ENCODE peak calls at places on chromosomes 2 and 18, in ten cellular contexts. F is IMR-90; H is NCI-H82; S is psoas muscle; M is stimulated activated CD4-positive, alpha-beta T cell treated with anti-CD3 and anti-CD28 coated beads, Interleukin-1b, Interleukin-23, amount 100 ng/mL, for 48 hours; R is memory B cell; P is iris pigment epithelial cell; K is fibroblast of the conjunctiva; Y is adrenal gland; T is endothelial cell. A is an unnamed sample.

GRCh38 chr2:25115902-25116301 is 52.5 kb downstream of the POMC start:
- DNase-seq in F (peak), H (peak), S (no peak), M (no peak), R (no peak), P (peak), K (no peak), Y (no peak), T (no peak), A (no peak)

GRCh38 chr2:186841940-186842339 is 7.0 kb downstream of the ZSWIM2 start:
- DNase-seq in F (peak), H (no peak), S (no peak), M (no peak), R (no peak), P (peak), K (peak), Y (no peak), T (no peak), A (no peak)

GRCh38 chr2:231364961-231365810 is 30.3 kb upstream of the B3GNT7 start:
- DNase-seq in F (peak), H (peak), S (no peak), M (no peak), R (no peak), P (peak), K (peak), Y (no peak), T (peak), A (peak)

GRCh38 chr2:47223980-47224379 is 68.9 kb upstream of the STPG4 start:
- DNase-seq in F (peak), H (no peak), S (no peak), M (no peak), R (no peak), P (peak), K (no peak), Y (no peak), T (no peak), A (no peak)

GRCh38 chr2:172038604-172039003 is 38.9 kb downstream of the METAP1D start:
- DNase-seq in F (peak), H (no peak), S (no peak), M (no peak), R (no peak), P (no peak), K (no peak), Y (no peak), T (no peak), A (no peak)

GRCh38 chr2:240895656-240896388 is at the start of gene MAB21L4:
- DNase-seq in F (no peak), H (no peak), S (no peak), M (no peak), R (no peak), P (no peak), K (no peak), Y (no peak), T (no peak), A (no peak)

GRCh38 chr2:65475000-65475399 is 42.6 kb upstream of the SPRED2 start:
- DNase-seq in F (no peak), H (no peak), S (no peak), M (no peak), R (no peak), P (no peak), K (no peak), Y (no peak), T (no peak), A (no peak)

GRCh38 chr18:74550886-74551285 is 16.6 kb downstream of the CNDP1 start:
- DNase-seq in F (no peak), H (no peak), S (no peak), M (no peak), R (no peak), P (no peak), K (no peak), Y (no peak), T (no peak), A (no peak)

GRCh38 chr2:126736133-126736874 is 80.3 kb downstream of the GYPC start:
- DNase-seq in F (peak), H (no peak), S (no peak), M (no peak), R (no peak), P (peak), K (no peak), Y (no peak), T (no peak), A (no peak)

GRCh38 chr18:57433492-57434176 is 1.5 kb upstream of the ONECUT2 start:
- DNase-seq in F (no peak), H (peak), S (no peak), M (no peak), R (no peak), P (no peak), K (no peak), Y (no peak), T (no peak), A (no peak)

GRCh38 chr2:135839713-135840112 is 2.7 kb upstream of the LCT start:
- DNase-seq in F (peak), H (peak), S (no peak), M (no peak), R (no peak), P (peak), K (peak), Y (no peak), T (no peak), A (no peak)

GRCh38 chr18:9696112-9696511 is 12.0 kb upstream of the RAB31 start:
- DNase-seq in F (no peak), H (no peak), S (no peak), M (no peak), R (no peak), P (peak), K (no peak), Y (no peak), T (no peak), A (no peak)

GRCh38 chr2:51795248-51795888 is 763.4 kb upstream of the NRXN1 start:
- DNase-seq in F (no peak), H (peak), S (no peak), M (no peak), R (no peak), P (no peak), K (no peak), Y (no peak), T (peak), A (no peak)

GRCh38 chr18:74284501-74285004 is 7.2 kb downstream of the CYB5A start:
- DNase-seq in F (no peak), H (no peak), S (no peak), M (no peak), R (no peak), P (no peak), K (no peak), Y (no peak), T (no peak), A (no peak)

GRCh38 chr2:241620419-241620769 is 16.6 kb downstream of the THAP4 start:
- DNase-seq in F (peak), H (no peak), S (no peak), M (peak), R (no peak), P (peak), K (no peak), Y (no peak), T (no peak), A (no peak)

GRCh38 chr2:127022817-127023216 is 84.1 kb downstream of the BIN1 start:
- DNase-seq in F (no peak), H (peak), S (no peak), M (no peak), R (no peak), P (no peak), K (no peak), Y (no peak), T (no peak), A (no peak)

GRCh38 chr18:70920840-70921374 is 632.1 kb downstream of the SOCS6 start:
- DNase-seq in F (no peak), H (peak), S (no peak), M (no peak), R (no peak), P (no peak), K (no peak), Y (no peak), T (no peak), A (no peak)

GRCh38 chr2:28276076-28276618 is 116.5 kb upstream of the FOSL2 start:
- DNase-seq in F (peak), H (no peak), S (no peak), M (peak), R (no peak), P (peak), K (peak), Y (no peak), T (no peak), A (peak)

GRCh38 chr2:238240761-238241711 is 1.2 kb upstream of the HES6 start:
- DNase-seq in F (no peak), H (peak), S (peak), M (no peak), R (no peak), P (peak), K (no peak), Y (no peak), T (peak), A (peak)

GRCh38 chr2:40213616-40214015 is 238.3 kb downstream of the SLC8A1 start:
- DNase-seq in F (no peak), H (no peak), S (no peak), M (no peak), R (no peak), P (no peak), K (no peak), Y (no peak), T (no peak), A (no peak)

GRCh38 chr2:240021488-240022104 is 3.5 kb downstream of the NDUFA10 start:
- DNase-seq in F (peak), H (peak), S (peak), M (peak), R (peak), P (peak), K (peak), Y (peak), T (peak), A (peak)

GRCh38 chr2:160694221-160694620 is 200.6 kb upstream of the RBMS1 start:
- DNase-seq in F (no peak), H (peak), S (no peak), M (no peak), R (no peak), P (no peak), K (no peak), Y (no peak), T (no peak), A (no peak)

GRCh38 chr2:118186858-118187254 is 98.6 kb downstream of the INSIG2 start:
- DNase-seq in F (no peak), H (no peak), S (no peak), M (no peak), R (no peak), P (no peak), K (no peak), Y (no peak), T (no peak), A (no peak)

GRCh38 chr18:43819397-43819796 is 542.1 kb upstream of the SYT4 start:
- DNase-seq in F (no peak), H (no peak), S (no peak), M (no peak), R (no peak), P (no peak), K (no peak), Y (no peak), T (no peak), A (no peak)

GRCh38 chr2:159545080-159545479 is 71.3 kb downstream of the BAZ2B start:
- DNase-seq in F (peak), H (no peak), S (no peak), M (no peak), R (no peak), P (peak), K (no peak), Y (no peak), T (no peak), A (no peak)

GRCh38 chr2:199223791-199224190 is 233.9 kb downstream of the SATB2 start:
- DNase-seq in F (peak), H (no peak), S (no peak), M (no peak), R (no peak), P (peak), K (no peak), Y (no peak), T (no peak), A (no peak)

GRCh38 chr2:157359628-157360027 is 34.0 kb upstream of the ERMN start:
- DNase-seq in F (no peak), H (no peak), S (no peak), M (no peak), R (no peak), P (no peak), K (no peak), Y (no peak), T (no peak), A (no peak)

GRCh38 chr2:42142476-42143184 is 26.5 kb upstream of the EML4 start:
- DNase-seq in F (peak), H (no peak), S (no peak), M (no peak), R (no peak), P (peak), K (no peak), Y (peak), T (no peak), A (no peak)

GRCh38 chr2:110853516-110853915 is 121.1 kb downstream of the ACOXL start:
- DNase-seq in F (peak), H (peak), S (no peak), M (peak), R (no peak), P (peak), K (no peak), Y (no peak), T (peak), A (peak)

GRCh38 chr2:157627594-157628281 is 926 bp downstream of the ACVR1C start:
- DNase-seq in F (peak), H (peak), S (no peak), M (peak), R (no peak), P (peak), K (no peak), Y (no peak), T (no peak), A (peak)

GRCh38 chr2:30180230-30180629 is 33.4 kb downstream of the YPEL5 start:
- DNase-seq in F (no peak), H (no peak), S (no peak), M (no peak), R (no peak), P (no peak), K (no peak), Y (no peak), T (no peak), A (no peak)

GRCh38 chr18:60676807-60677206 is 304.2 kb upstream of the MC4R start:
- DNase-seq in F (no peak), H (peak), S (no peak), M (no peak), R (no peak), P (no peak), K (no peak), Y (no peak), T (no peak), A (no peak)

GRCh38 chr18:77551055-77551454 is 301.4 kb downstream of the GALR1 start:
- DNase-seq in F (no peak), H (no peak), S (no peak), M (no peak), R (no peak), P (no peak), K (no peak), Y (no peak), T (no peak), A (no peak)

GRCh38 chr2:138867341-138867740 is 87.2 kb upstream of the NXPH2 start:
- DNase-seq in F (no peak), H (peak), S (no peak), M (no peak), R (no peak), P (no peak), K (no peak), Y (no peak), T (no peak), A (no peak)

GRCh38 chr2:173216668-173217067 is 138.0 kb upstream of the CDCA7 start:
- DNase-seq in F (no peak), H (no peak), S (no peak), M (no peak), R (no peak), P (no peak), K (no peak), Y (no peak), T (no peak), A (no peak)

GRCh38 chr18:48922801-48923730 is 27.7 kb downstream of the SMAD7 start:
- DNase-seq in F (peak), H (no peak), S (peak), M (no peak), R (no peak), P (peak), K (no peak), Y (no peak), T (no peak), A (no peak)

A was measured in GM20000.